ENCODE peak calls at places on chromosomes 3 and 15, in four cellular contexts. G is fibroblast of lung; K is CD4-positive, alpha-beta T cell; X is lower lobe of right lung. O is an unnamed sample. For H3K27me3, the result is how much of the 10 kb centered on the place peaks cover.

GRCh38 chr15:41501191-41501917 is 7.7 kb downstream of the ITPKA start:
- DNase-seq in G (peak), K (peak), X (no peak), O (no peak)

GRCh38 chr3:54772707-54773106 is 155.2 kb downstream of the LRTM1 start:
- DNase-seq in G (no peak), K (no peak), X (no peak), O (no peak)

GRCh38 chr15:68183886-68184285 is 21.2 kb downstream of the CALML4 start:
- DNase-seq in G (no peak), K (no peak), X (no peak), O (no peak)

GRCh38 chr3:194223951-194224350 is 88.0 kb downstream of the HES1 start:
- DNase-seq in G (no peak), K (no peak), X (no peak), O (no peak)

GRCh38 chr3:185365281-185366211 is 2.6 kb downstream of the MAP3K13 start:
- DNase-seq in G (no peak), K (no peak), X (no peak), O (no peak)

GRCh38 chr3:63912768-63913588 is 795 bp upstream of the SCAANT1 start:
- DNase-seq in G (peak), K (peak), X (peak), O (peak)

GRCh38 chr3:156614642-156615511 is 59.5 kb upstream of the TIPARP start:
- DNase-seq in G (peak), K (no peak), X (no peak), O (no peak)

GRCh38 chr3:110618512-110619226 is 452.9 kb upstream of the NECTIN3 start:
- DNase-seq in G (no peak), K (no peak), X (no peak), O (no peak)

GRCh38 chr3:168091961-168092360 is 3.8 kb downstream of the GOLIM4 start:
- DNase-seq in G (no peak), K (no peak), X (no peak), O (no peak)

GRCh38 chr3:80285370-80285769 is 517.6 kb upstream of the ROBO1 start:
- DNase-seq in G (peak), K (no peak), X (no peak), O (no peak)

GRCh38 chr3:135922903-135923250 is 42.7 kb upstream of the PPP2R3A start:
- DNase-seq in G (no peak), K (no peak), X (no peak), O (no peak)

GRCh38 chr3:48416091-48416505 is 13.8 kb downstream of the PLXNB1 start:
- DNase-seq in G (no peak), K (no peak), X (no peak), O (no peak)

GRCh38 chr3:19147905-19148767 is at the start of gene KCNH8:
- DNase-seq in G (no peak), K (peak), X (no peak), O (no peak)

GRCh38 chr3:82329300-82329699 is 567.9 kb upstream of the GBE1 start:
- DNase-seq in G (no peak), K (no peak), X (no peak), O (no peak)

GRCh38 chr15:99014803-99015676 is 7.4 kb upstream of the PGPEP1L start:
- DNase-seq in G (peak), K (peak), X (peak), O (peak)

GRCh38 chr3:81581966-81582599 is 179.4 kb downstream of the GBE1 start:
- DNase-seq in G (peak), K (no peak), X (no peak), O (no peak)

GRCh38 chr3:36493051-36493450 is 112.7 kb downstream of the STAC start:
- DNase-seq in G (no peak), K (no peak), X (no peak), O (no peak)

GRCh38 chr3:36497234-36497633 is 116.9 kb downstream of the STAC start:
- DNase-seq in G (no peak), K (no peak), X (no peak), O (no peak)

GRCh38 chr3:36489679-36490420 is 109.5 kb downstream of the STAC start:
- DNase-seq in G (no peak), K (no peak), X (no peak), O (no peak)

GRCh38 chr3:36496734-36497133 is 116.4 kb downstream of the STAC start:
- DNase-seq in G (peak), K (no peak), X (no peak), O (no peak)

GRCh38 chr3:36494461-36495109 is 114.3 kb downstream of the STAC start:
- DNase-seq in G (peak), K (no peak), X (peak), O (no peak)
- TF ChIP-seq CTCF in G (no peak), K (no peak), X (no peak), O (no peak)

GRCh38 chr3:16066975-16067374 is 107.5 kb upstream of the GALNT15 start:
- DNase-seq in G (peak), K (no peak), X (no peak), O (no peak)
- H3K27ac ChIP-seq in G (peak), K (no peak), X (no peak), O (peak)

GRCh38 chr15:28887344-28888174 is 1.8 kb downstream of the APBA2 start:
- DNase-seq in G (no peak), K (no peak), X (peak), O (no peak)

GRCh38 chr15:28886431-28887343 is 913 bp downstream of the APBA2 start:
- DNase-seq in G (no peak), K (no peak), X (peak), O (no peak)

GRCh38 chr15:28884151-28884940 is 1.4 kb upstream of the APBA2 start:
- DNase-seq in G (no peak), K (no peak), X (no peak), O (no peak)

GRCh38 chr15:28885630-28886430 is at the start of gene APBA2:
- DNase-seq in G (peak), K (peak), X (no peak), O (no peak)

GRCh38 chr15:28885289-28885629 is 515 bp upstream of the APBA2 start:
- DNase-seq in G (no peak), K (no peak), X (no peak), O (no peak)
- H3K27me3 ChIP-seq in G (under half), K (under half), X (under half), O (under half)

GRCh38 chr15:74044267-74045110 is 37.9 kb downstream of the GOLGA6A start:
- DNase-seq in G (no peak), K (no peak), X (peak), O (no peak)

GRCh38 chr15:74043425-74044266 is 38.7 kb downstream of the GOLGA6A start:
- DNase-seq in G (no peak), K (no peak), X (no peak), O (no peak)

GRCh38 chr15:74041777-74042435 is 40.4 kb downstream of the GOLGA6A start:
- DNase-seq in G (no peak), K (no peak), X (no peak), O (no peak)

GRCh38 chr15:74041311-74041756 is 41.0 kb downstream of the GOLGA6A start:
- DNase-seq in G (no peak), K (no peak), X (no peak), O (no peak)

DNA sequence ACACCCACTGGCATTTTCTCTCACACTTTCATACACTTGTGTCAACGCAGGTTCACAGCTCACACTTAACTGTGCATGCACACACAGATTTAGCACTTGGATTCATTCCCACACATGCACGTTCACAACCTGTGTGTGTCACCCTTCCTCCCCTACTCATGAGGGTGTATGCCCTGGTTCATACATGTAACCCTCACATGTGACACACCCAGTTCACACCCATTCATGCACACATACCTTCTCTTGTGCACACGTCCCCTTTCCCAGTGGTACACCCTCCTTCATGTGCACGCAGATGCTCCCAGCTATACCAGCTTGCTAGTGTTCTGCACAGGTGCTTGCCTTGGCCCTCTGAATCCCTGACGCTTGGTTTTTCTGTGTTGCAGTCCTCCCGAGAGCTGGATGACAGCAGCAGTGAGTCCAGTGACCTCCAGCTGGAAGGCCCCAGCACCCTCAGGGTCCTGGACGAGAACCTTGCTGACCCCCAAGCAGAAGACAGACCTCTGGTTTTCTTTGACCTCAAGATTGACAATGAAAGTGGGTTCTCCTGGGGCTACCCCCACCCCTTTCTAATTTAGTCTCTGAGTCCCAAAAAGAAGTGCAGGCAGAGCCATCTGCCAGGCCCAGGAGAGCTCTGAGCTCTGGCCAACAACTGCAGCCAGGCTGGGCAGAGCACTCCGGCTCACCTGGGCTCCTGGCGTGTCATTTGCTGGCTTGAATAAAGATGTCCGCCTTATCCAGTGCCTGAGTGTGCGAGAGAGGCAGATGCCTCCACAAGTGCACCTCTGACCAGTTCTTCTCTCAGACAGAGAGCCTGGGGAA is 39.5 kb downstream of the GOLGA6A start:
- DNase-seq in G (no peak), K (no peak), X (no peak), O (no peak)
- TF ChIP-seq CTCF in G (no peak), K (no peak), X (no peak), O (no peak)

DNA sequence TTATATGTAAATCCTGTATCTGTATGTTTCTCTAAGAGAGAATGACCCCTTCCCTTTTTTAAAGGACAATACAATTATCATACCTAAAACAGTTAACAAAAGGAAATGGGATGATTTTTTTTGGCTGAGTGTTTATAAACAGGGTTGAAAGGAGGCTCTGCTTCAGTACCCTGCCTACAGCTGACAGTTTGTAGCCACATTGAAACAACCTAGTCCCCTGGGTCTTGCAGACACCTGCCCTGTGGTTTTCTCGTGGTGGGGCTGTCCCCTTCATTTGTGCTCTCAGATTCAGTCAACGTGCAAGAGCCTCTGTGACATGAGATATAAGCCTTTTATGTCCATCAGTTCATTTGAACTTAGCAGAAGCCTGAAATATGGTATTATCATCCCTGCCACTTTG is 2.3 kb upstream of the HMCES start:
- DNase-seq in G (no peak), K (no peak), X (no peak), O (no peak)
- H3K27ac ChIP-seq in G (no peak), K (peak), X (no peak), O (no peak)

GRCh38 chr3:147361671-147362420 is 44.5 kb downstream of the ZIC4 start:
- DNase-seq in G (no peak), K (no peak), X (no peak), O (no peak)
- H3K27me3 ChIP-seq in G (half or more), K (half or more), X (half or more), O (half or more)

GRCh38 chr3:29153811-29154210 is 127.1 kb upstream of the RBMS3 start:
- DNase-seq in G (no peak), K (no peak), X (no peak), O (no peak)

GRCh38 chr3:29156071-29156715 is 124.7 kb upstream of the RBMS3 start:
- DNase-seq in G (peak), K (no peak), X (no peak), O (no peak)

GRCh38 chr3:29152379-29152778 is 128.5 kb upstream of the RBMS3 start:
- DNase-seq in G (no peak), K (no peak), X (no peak), O (no peak)
- TF ChIP-seq CTCF in G (no peak), K (no peak), X (no peak), O (peak)